ENCODE peak calls at places on chromosomes 4 and X, in six cellular contexts. Y is CD8-positive, alpha-beta T cell; C is body of pancreas; U is CD8-positive, alpha-beta memory T cell; Z is IMR-90; X is NCI-H69. M is an unnamed sample.

GRCh38 chr4:107854326-107855030 is 29.7 kb downstream of the SGMS2 start:
- DNase-seq in U (no peak), C (no peak), Z (peak; percentile 14), X (no peak), Y (no peak), M (peak; percentile 79)

GRCh38 chr4:169307581-169307980 is 36.8 kb upstream of the SH3RF1 start:
- DNase-seq in C (no peak), X (peak; percentile 76), Z (no peak), U (no peak), Y (no peak), M (no peak)

GRCh38 chr4:78032929-78033328 is 24.2 kb upstream of the FRAS1 start:
- DNase-seq in Y (no peak), U (no peak), Z (no peak), X (no peak), C (no peak), M (no peak)

GRCh38 chrX:47560179-47560830 is 700 bp upstream of the ARAF start:
- DNase-seq in Z (peak; percentile 34), Y (no peak), X (peak; percentile 17), C (no peak), U (no peak), M (peak; percentile 54)

GRCh38 chr4:86291180-86291579 is 68.7 kb downstream of the MAPK10 start:
- DNase-seq in C (no peak), Y (no peak), U (no peak), X (no peak), Z (no peak), M (no peak)

GRCh38 chr4:24557036-24558022 is 27.0 kb downstream of the DHX15 start:
- DNase-seq in U (no peak), Y (no peak), Z (peak; percentile 63), C (no peak), X (no peak), M (peak; percentile 65)

GRCh38 chrX:1265061-1265460 is 3.6 kb upstream of the CSF2RA start:
- DNase-seq in X (no peak), U (no peak), C (no peak), Z (no peak), Y (no peak), M (no peak)

GRCh38 chr4:106333186-106333585 is 16.8 kb downstream of the AIMP1 start:
- DNase-seq in Y (no peak), C (no peak), U (no peak), X (no peak), Z (no peak), M (no peak)

GRCh38 chr4:48913346-48913745 is 6.8 kb upstream of the OCIAD2 start:
- DNase-seq in Y (no peak), C (no peak), Z (peak; percentile 92), X (no peak), U (no peak), M (peak; percentile 21)

GRCh38 chrX:150258463-150259430 is 104.4 kb upstream of the MAMLD1 start:
- DNase-seq in C (no peak), U (no peak), Z (peak; percentile 42), X (no peak), Y (no peak), M (no peak)